ENCODE peak calls at places on chromosome 20, in ten cellular contexts. W is GM23338, J is breast epithelium, H is GM12891, B is suprapubic skin, I is sigmoid colon, L is prostate gland, O is vagina, N is endothelial cell of umbilical vein, S is GM12892. U is an unnamed sample.

GRCh38 chr20:45467861-45468260 is 1.7 kb upstream of the WFDC2 start:
- DNase-seq in W (peak; percentile 15), J (peak; percentile 52), H (no peak), B (no peak), I (no peak), L (peak; percentile 28), O (no peak), N (no peak), S (no peak), U (peak; percentile 70)

GRCh38 chr20:41047975-41048305 is 19.3 kb downstream of the TOP1 start:
- DNase-seq in W (no peak), J (no peak), H (no peak), B (no peak), I (no peak), L (no peak), O (no peak), N (no peak), S (no peak), U (no peak)

GRCh38 chr20:13771853-13772453 is 12.8 kb downstream of the ESF1 start:
- DNase-seq in W (peak; percentile 55), J (no peak), H (no peak), B (no peak), I (no peak), L (no peak), O (no peak), N (peak; percentile 31), S (no peak), U (no peak)

GRCh38 chr20:51696304-51697118 is 71.7 kb downstream of the ATP9A start:
- DNase-seq in W (no peak), J (no peak), H (no peak), B (peak; percentile 17), I (no peak), L (no peak), O (no peak), N (peak; percentile 65), S (no peak), U (no peak)

GRCh38 chr20:15842872-15843271 is 730.4 kb downstream of the KIF16B start:
- DNase-seq in W (no peak), J (no peak), H (no peak), B (no peak), I (no peak), L (no peak), O (no peak), N (no peak), S (no peak), U (no peak)

GRCh38 chr20:1376007-1376406 is 16.8 kb downstream of the FKBP1A start:
- DNase-seq in W (no peak), J (no peak), H (no peak), B (no peak), I (no peak), L (no peak), O (peak; percentile 4), N (no peak), S (no peak), U (no peak)

GRCh38 chr20:64149809-64150560 is 14.3 kb upstream of the MYT1 start:
- DNase-seq in W (no peak), J (no peak), H (no peak), B (peak; percentile 34), I (peak; percentile 17), L (no peak), O (no peak), N (no peak), S (no peak), U (no peak)

GRCh38 chr20:10414982-10415650 is 18.9 kb downstream of the MKKS start:
- DNase-seq in W (peak; percentile 68), J (no peak), H (no peak), B (no peak), I (no peak), L (no peak), O (no peak), N (peak; percentile 44), S (no peak), U (no peak)

GRCh38 chr20:47764154-47764734 is 21.0 kb downstream of the SULF2 start:
- DNase-seq in W (no peak), J (no peak), H (no peak), B (no peak), I (no peak), L (no peak), O (no peak), N (no peak), S (no peak), U (no peak)

GRCh38 chr20:45408646-45409213 is 641 bp downstream of the DBNDD2 start:
- DNase-seq in W (no peak), J (no peak), H (no peak), B (no peak), I (no peak), L (no peak), O (no peak), N (no peak), S (no peak), U (no peak)

DNA sequence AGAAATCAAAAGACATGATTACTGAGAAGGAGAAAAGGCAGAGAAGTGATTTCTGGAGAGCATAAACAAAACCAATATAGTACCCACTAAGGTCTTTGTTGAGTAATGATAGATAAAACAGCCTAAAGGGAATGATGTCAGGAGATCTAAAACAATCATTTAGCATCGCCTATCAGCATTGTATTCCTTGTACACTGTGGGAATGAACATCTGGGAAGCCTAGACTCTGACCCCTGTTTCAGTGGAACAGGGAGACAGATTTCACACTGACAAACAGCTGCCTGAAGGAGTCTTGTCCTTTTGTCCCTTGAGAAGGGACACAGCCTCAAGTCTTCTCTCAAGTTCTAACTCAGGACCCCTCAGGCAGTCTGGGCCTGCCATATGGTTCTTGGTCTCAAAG is 1.7 kb downstream of the ASIP start:
- DNase-seq in W (no peak), J (no peak), H (no peak), B (no peak), I (no peak), L (no peak), O (no peak), N (no peak), S (no peak), U (no peak)
- TF ChIP-seq POLR2AphosphoS5 in W (no peak), J (no peak), H (no peak), B (no peak), I (no peak), L (no peak), O (no peak), N (no peak), S (no peak), U (no peak)

DNA sequence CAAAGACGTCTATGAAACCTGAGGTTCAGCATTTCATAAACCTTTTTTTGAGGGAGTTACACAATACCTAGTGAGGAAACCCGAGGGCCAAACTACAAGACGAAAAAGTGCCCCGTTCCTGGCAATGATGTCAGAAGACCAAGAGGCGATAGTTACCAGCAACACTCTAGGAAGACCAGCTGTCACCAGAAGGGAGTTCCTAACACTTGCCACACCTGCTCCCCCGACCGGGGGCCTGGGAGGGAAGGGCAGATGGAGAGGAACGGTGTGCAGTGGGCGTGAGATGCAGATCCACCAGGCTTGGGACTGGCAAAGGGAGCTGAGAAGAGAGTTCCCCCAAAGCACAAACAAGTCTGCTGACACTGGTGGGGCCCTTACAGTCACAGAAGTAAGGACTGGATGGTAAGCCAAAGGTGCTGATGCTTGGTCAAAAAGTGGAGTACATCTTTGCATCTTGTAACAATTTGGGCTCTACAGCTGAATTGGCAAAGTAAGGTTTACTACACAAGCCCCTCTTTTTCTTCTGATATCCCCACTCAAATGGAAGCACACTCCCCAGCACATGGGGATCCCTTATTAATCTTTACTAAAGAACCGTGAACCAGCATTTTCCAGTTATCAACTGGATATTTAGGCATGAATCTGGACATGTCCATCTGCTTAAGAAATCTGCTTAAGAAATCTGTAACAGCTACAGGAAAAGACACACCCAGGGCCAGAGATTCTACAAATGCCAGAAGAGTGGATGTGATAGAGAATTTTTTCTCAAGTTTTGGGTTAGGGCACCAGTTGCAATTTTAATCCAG is 38.5 kb downstream of the PANK2 start:
- DNase-seq in W (peak; percentile 64), J (no peak), H (no peak), B (no peak), I (no peak), L (no peak), O (no peak), N (no peak), S (no peak), U (no peak)
- TF ChIP-seq POLR2AphosphoS5 in W (peak; percentile 68), J (no peak), H (peak; percentile 74), B (no peak), I (no peak), L (no peak), O (no peak), N (peak; percentile 12), S (peak; percentile 66), U (no peak)

GRCh38 chr20:24892931-24893330 is 56.1 kb upstream of the CST7 start:
- DNase-seq in W (no peak), J (no peak), H (no peak), B (no peak), I (no peak), L (no peak), O (peak; percentile 94), N (no peak), S (no peak), U (no peak)

GRCh38 chr20:24894967-24895366 is 54.1 kb upstream of the CST7 start:
- DNase-seq in W (no peak), J (no peak), H (no peak), B (no peak), I (no peak), L (no peak), O (no peak), N (no peak), S (no peak), U (no peak)

GRCh38 chr20:24892522-24892921 is 56.5 kb upstream of the CST7 start:
- DNase-seq in W (no peak), J (no peak), H (no peak), B (no peak), I (peak; percentile 63), L (no peak), O (peak; percentile 94), N (no peak), S (no peak), U (no peak)

GRCh38 chr20:24895898-24896658 is 53.0 kb upstream of the CST7 start:
- DNase-seq in W (no peak), J (no peak), H (no peak), B (no peak), I (peak; percentile 27), L (no peak), O (no peak), N (no peak), S (no peak), U (no peak)

GRCh38 chr20:24894488-24894887 is 54.6 kb upstream of the CST7 start:
- DNase-seq in W (no peak), J (no peak), H (no peak), B (no peak), I (no peak), L (no peak), O (no peak), N (no peak), S (no peak), U (no peak)
- TF ChIP-seq POLR2AphosphoS5 in W (no peak), J (no peak), H (no peak), B (no peak), I (no peak), L (no peak), O (no peak), N (no peak), S (no peak), U (no peak)

DNA sequence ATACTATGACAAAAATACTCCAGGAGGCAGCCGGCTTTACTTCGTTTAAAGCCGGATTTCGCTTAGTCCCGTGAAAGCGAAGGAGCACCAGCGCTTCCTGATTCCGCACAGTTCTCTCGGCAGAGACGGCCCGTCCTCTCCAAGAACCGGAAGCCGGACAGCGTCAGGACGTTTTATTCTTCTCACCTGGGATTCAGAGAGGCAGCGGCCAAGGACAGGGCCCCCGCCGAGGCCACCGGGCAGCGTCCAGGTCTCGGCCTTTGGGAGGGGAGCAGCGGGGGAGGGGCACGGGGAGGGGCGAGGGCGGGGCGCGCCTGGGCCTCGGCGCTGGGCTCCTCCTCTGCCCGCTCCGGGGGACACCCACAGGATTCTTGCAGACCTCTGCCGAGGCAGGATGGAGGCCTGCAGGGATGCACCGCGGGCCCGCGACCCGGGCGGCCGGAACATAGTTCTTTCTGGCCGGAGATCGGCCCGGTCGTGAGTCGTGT is 2.8 kb upstream of the DIDO1 start:
- DNase-seq in W (peak; percentile 96), J (peak; percentile 67), H (peak; percentile 63), B (peak; percentile 82), I (peak; percentile 80), L (peak; percentile 54), O (no peak), N (peak; percentile 54), S (peak; percentile 68), U (peak; percentile 73)
- TF ChIP-seq POLR2AphosphoS5 in W (peak; percentile 75), J (peak; percentile 36), H (no peak), B (no peak), I (no peak), L (peak; percentile 41), O (peak; percentile 63), N (peak; percentile 36), S (no peak), U (no peak)

U was measured in stomach.